ENCODE peak calls at places on chromosomes 13 and 19, in four cellular contexts. One of them, this sample, is unnamed.

GRCh38 chr13:44429311-44429710 is 55.7 kb downstream of the SERP2 start:
- DNase-seq in AG10803: no peak
- DNase-seq in heart left ventricle: no peak
- DNase-seq in stomach: no peak
- DNase-seq in this sample: no peak

GRCh38 chr13:102460806-102461205 is 59.0 kb upstream of the FGF14 start:
- DNase-seq in stomach: no peak
- DNase-seq in heart left ventricle: no peak
- DNase-seq in AG10803: no peak
- DNase-seq in this sample: no peak

GRCh38 chr13:64273780-64274179 is 2858.1 kb upstream of the PCDH20 start:
- DNase-seq in AG10803: no peak
- DNase-seq in heart left ventricle: no peak
- DNase-seq in stomach: no peak
- DNase-seq in this sample: no peak

GRCh38 chr19:18304496-18305312 is 18.2 kb downstream of the LSM4 start:
- DNase-seq in stomach: peak; percentile 80
- DNase-seq in heart left ventricle: peak; percentile 93
- DNase-seq in AG10803: peak; percentile 71
- DNase-seq in this sample: peak; percentile 55

GRCh38 chr13:91144054-91144453 is 203.4 kb upstream of the MIR17HG start:
- DNase-seq in heart left ventricle: no peak
- DNase-seq in stomach: no peak
- DNase-seq in AG10803: no peak
- DNase-seq in this sample: no peak

GRCh38 chr19:53328967-53329366 is 4.6 kb upstream of the ZNF845 start:
- DNase-seq in heart left ventricle: peak; percentile 79
- DNase-seq in stomach: no peak
- DNase-seq in AG10803: peak; percentile 31
- DNase-seq in this sample: peak; percentile 2

GRCh38 chr19:44232867-44233266 is 20.5 kb downstream of the ZNF227 start:
- DNase-seq in AG10803: no peak
- DNase-seq in stomach: no peak
- DNase-seq in heart left ventricle: no peak
- DNase-seq in this sample: no peak

GRCh38 chr13:39484506-39485313 is 118.3 kb downstream of the LHFPL6 start:
- DNase-seq in AG10803: peak; percentile 59
- DNase-seq in stomach: no peak
- DNase-seq in heart left ventricle: no peak
- DNase-seq in this sample: no peak

GRCh38 chr19:15381864-15382263 is 2.3 kb upstream of the AKAP8 start:
- DNase-seq in AG10803: no peak
- DNase-seq in stomach: no peak
- DNase-seq in heart left ventricle: no peak
- DNase-seq in this sample: no peak

GRCh38 chr13:93476175-93476574 is 249.6 kb downstream of the GPC6 start:
- DNase-seq in AG10803: peak; percentile 80
- DNase-seq in heart left ventricle: no peak
- DNase-seq in stomach: no peak
- DNase-seq in this sample: peak; percentile 81

GRCh38 chr13:62033932-62034331 is 618.3 kb upstream of the PCDH20 start:
- DNase-seq in stomach: no peak
- DNase-seq in heart left ventricle: no peak
- DNase-seq in AG10803: no peak
- DNase-seq in this sample: no peak

GRCh38 chr13:48585456-48585840 is 52.6 kb upstream of the RCBTB2 start:
- DNase-seq in heart left ventricle: no peak
- DNase-seq in AG10803: peak; percentile 42
- DNase-seq in stomach: peak; percentile 58
- DNase-seq in this sample: no peak

GRCh38 chr13:36493046-36493445 is 60.8 kb downstream of the CCNA1 start:
- DNase-seq in stomach: no peak
- DNase-seq in AG10803: no peak
- DNase-seq in heart left ventricle: no peak
- DNase-seq in this sample: peak; percentile 60

GRCh38 chr13:94433055-94433947 is 46.2 kb downstream of the DCT start:
- DNase-seq in AG10803: no peak
- DNase-seq in heart left ventricle: no peak
- DNase-seq in stomach: no peak
- DNase-seq in this sample: peak; percentile 34

GRCh38 chr19:10508036-10508435 is 4.9 kb upstream of the KEAP1 start:
- DNase-seq in heart left ventricle: no peak
- DNase-seq in stomach: no peak
- DNase-seq in AG10803: no peak
- DNase-seq in this sample: no peak

GRCh38 chr13:73399347-73400216 is 340.8 kb downstream of the KLF5 start:
- DNase-seq in heart left ventricle: no peak
- DNase-seq in AG10803: no peak
- DNase-seq in stomach: peak; percentile 68
- DNase-seq in this sample: peak; percentile 88

GRCh38 chr13:41054212-41054877 is 7.0 kb upstream of the WBP4 start:
- DNase-seq in stomach: no peak
- DNase-seq in AG10803: peak; percentile 72
- DNase-seq in heart left ventricle: no peak
- DNase-seq in this sample: peak; percentile 65

GRCh38 chr13:40626566-40626965 is 39.9 kb downstream of the FOXO1 start:
- DNase-seq in AG10803: no peak
- DNase-seq in stomach: no peak
- DNase-seq in heart left ventricle: no peak
- DNase-seq in this sample: no peak

GRCh38 chr13:38954844-38955243 is 35.8 kb downstream of the STOML3 start:
- DNase-seq in heart left ventricle: no peak
- DNase-seq in stomach: no peak
- DNase-seq in AG10803: no peak
- DNase-seq in this sample: no peak

GRCh38 chr19:18232540-18233223 is 6.4 kb upstream of the PDE4C start:
- DNase-seq in AG10803: no peak
- DNase-seq in stomach: no peak
- DNase-seq in heart left ventricle: no peak
- DNase-seq in this sample: peak; percentile 33

GRCh38 chr13:48232420-48233096 is 448 bp upstream of the ITM2B start:
- DNase-seq in AG10803: no peak
- DNase-seq in heart left ventricle: no peak
- DNase-seq in stomach: peak; percentile 35
- DNase-seq in this sample: no peak

GRCh38 chr19:34577531-34578101 is 96.1 kb downstream of the WTIP start:
- DNase-seq in heart left ventricle: no peak
- DNase-seq in stomach: no peak
- DNase-seq in AG10803: no peak
- DNase-seq in this sample: no peak

GRCh38 chr13:99996177-99996705 is 14.7 kb downstream of the ZIC2 start:
- DNase-seq in AG10803: no peak
- DNase-seq in heart left ventricle: no peak
- DNase-seq in stomach: no peak
- DNase-seq in this sample: no peak

DNA sequence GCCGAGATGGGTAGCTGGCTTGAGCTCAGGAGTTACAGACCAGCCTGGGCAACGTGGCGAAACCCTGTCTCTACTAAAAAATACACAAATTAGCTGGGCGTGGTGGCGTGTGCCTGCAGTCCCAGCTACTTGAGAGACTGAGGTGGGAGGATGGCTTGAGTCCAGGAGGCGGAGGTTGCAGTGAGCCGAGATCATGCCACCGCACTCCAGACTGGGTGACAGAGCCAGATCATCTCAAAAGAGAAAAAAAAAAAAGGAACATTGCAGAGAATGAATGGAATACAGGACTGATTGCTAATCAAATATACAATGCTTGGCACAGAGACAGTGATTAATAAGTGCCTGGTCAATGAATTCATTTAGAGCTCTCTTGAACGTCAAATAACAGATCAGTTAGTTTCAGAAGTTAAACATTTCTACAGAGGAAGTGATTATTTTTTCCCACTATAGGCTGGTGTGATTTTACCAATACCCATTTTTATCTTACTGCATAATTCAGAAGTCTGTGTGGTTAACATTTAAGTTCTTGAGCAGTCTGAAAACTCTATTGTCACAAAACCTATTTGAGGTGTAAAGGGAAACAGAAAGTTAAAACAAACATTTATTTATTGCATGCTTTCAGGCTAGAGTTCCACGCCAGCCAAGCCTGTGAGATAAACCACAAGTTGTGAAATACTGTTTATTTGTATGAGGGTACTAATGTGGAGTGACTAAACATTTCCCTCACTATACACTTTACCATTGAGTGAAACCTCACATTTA is 7.7 kb upstream of the TBC1D4 start:
- DNase-seq in heart left ventricle: no peak
- DNase-seq in AG10803: peak; percentile 82
- DNase-seq in stomach: peak; percentile 35
- DNase-seq in this sample: peak; percentile 65
- H3K4me3 ChIP-seq in heart left ventricle: no peak overlapping the region
- H3K4me3 ChIP-seq in AG10803: no peak overlapping the region
- H3K4me3 ChIP-seq in stomach: peak overlapping the region; percentile 25
- H3K4me3 ChIP-seq in this sample: no peak overlapping the region

GRCh38 chr19:1383311-1384084 is at the start of gene NDUFS7:
- DNase-seq in AG10803: peak; percentile 94
- DNase-seq in heart left ventricle: peak; percentile 93
- DNase-seq in stomach: peak; percentile 92
- DNase-seq in this sample: peak; percentile 92
- TF ChIP-seq CTCF in AG10803: peak; percentile 32
- TF ChIP-seq CTCF in heart left ventricle: peak; percentile 4
- TF ChIP-seq CTCF in stomach: peak; percentile 37
- TF ChIP-seq CTCF in this sample: no peak

GRCh38 chr19:41399525-41399924 is 1.9 kb downstream of the BCKDHA start:
- DNase-seq in heart left ventricle: no peak
- DNase-seq in AG10803: no peak
- DNase-seq in stomach: no peak
- DNase-seq in this sample: no peak

GRCh38 chr19:41397086-41398041 is at the start of the genes BCKDHA and EXOSC5:
- DNase-seq in heart left ventricle: peak; percentile 100
- DNase-seq in AG10803: peak; percentile 100
- DNase-seq in stomach: peak; percentile 100
- DNase-seq in this sample: peak; percentile 100

GRCh38 chr19:41398603-41399002 is 985 bp downstream of the BCKDHA start:
- DNase-seq in heart left ventricle: no peak
- DNase-seq in AG10803: no peak
- DNase-seq in stomach: no peak
- DNase-seq in this sample: no peak

GRCh38 chr19:41398042-41398403 is 405 bp downstream of the BCKDHA start:
- DNase-seq in heart left ventricle: no peak
- DNase-seq in stomach: no peak
- DNase-seq in AG10803: peak; percentile 18
- DNase-seq in this sample: no peak

GRCh38 chr19:41399091-41399490 is 1.5 kb downstream of the BCKDHA start:
- DNase-seq in heart left ventricle: no peak
- DNase-seq in AG10803: no peak
- DNase-seq in stomach: no peak
- DNase-seq in this sample: no peak
- H3K4me3 ChIP-seq in heart left ventricle: peak overlapping the region; percentile 95
- H3K4me3 ChIP-seq in AG10803: peak overlapping the region; percentile 89
- H3K4me3 ChIP-seq in stomach: peak overlapping the region; percentile 92
- H3K4me3 ChIP-seq in this sample: peak overlapping the region; percentile 95

GRCh38 chr19:8569066-8569761 is 8.0 kb downstream of the MYO1F start:
- DNase-seq in stomach: peak; percentile 44
- DNase-seq in AG10803: peak; percentile 97
- DNase-seq in heart left ventricle: peak; percentile 58
- DNase-seq in this sample: peak; percentile 19

GRCh38 chr19:8571006-8571411 is 6.2 kb downstream of the MYO1F start:
- DNase-seq in AG10803: peak; percentile 66
- DNase-seq in stomach: peak; percentile 47
- DNase-seq in heart left ventricle: no peak
- DNase-seq in this sample: no peak

GRCh38 chr19:8566855-8567254 is 10.4 kb downstream of the MYO1F start:
- DNase-seq in heart left ventricle: no peak
- DNase-seq in AG10803: peak; percentile 57
- DNase-seq in stomach: no peak
- DNase-seq in this sample: no peak

GRCh38 chr19:8573316-8573715 is 3.9 kb downstream of the MYO1F start:
- DNase-seq in heart left ventricle: no peak
- DNase-seq in stomach: no peak
- DNase-seq in AG10803: no peak
- DNase-seq in this sample: no peak

DNA sequence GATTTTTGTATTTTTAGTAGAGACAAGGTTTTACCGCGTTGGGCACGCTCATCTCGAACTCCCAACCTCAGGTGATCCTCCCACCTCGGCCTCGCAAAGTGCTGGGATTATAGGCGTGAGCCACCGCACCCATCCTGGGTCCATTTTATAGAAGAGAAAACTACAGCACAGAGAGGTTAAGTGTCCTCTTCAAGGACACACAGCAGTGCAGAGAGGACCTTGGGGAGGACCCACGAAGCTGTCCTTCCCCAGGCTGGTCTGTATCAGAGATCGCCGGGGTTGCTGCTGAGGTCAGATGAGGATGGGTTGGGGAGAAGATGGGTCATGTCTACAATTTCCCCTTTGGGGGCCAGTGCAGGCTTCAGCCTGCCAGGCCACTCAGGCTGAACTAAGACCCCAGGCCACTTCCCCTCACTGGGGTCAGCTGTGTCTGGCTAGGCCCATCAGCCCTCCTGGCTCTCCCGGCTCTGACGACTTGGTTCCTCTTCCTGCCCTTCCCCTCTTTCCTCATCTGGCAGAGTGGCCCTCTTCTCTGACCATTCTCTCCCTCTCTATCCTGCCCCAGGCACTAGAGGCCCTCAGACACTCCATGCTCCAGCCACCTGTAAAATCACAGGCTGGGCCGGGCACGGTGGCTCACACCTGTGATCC is 9.6 kb downstream of the MYO1F start:
- DNase-seq in AG10803: no peak
- DNase-seq in heart left ventricle: peak; percentile 61
- DNase-seq in stomach: no peak
- DNase-seq in this sample: no peak
- TF ChIP-seq CTCF in AG10803: no peak
- TF ChIP-seq CTCF in heart left ventricle: no peak
- TF ChIP-seq CTCF in stomach: no peak
- TF ChIP-seq CTCF in this sample: no peak

GRCh38 chr19:2084993-2085720 is 11.0 kb downstream of the MOB3A start:
- DNase-seq in heart left ventricle: peak; percentile 69
- DNase-seq in AG10803: peak; percentile 65
- DNase-seq in stomach: peak; percentile 76
- DNase-seq in this sample: peak; percentile 52

GRCh38 chr19:2087621-2088100 is 8.5 kb downstream of the MOB3A start:
- DNase-seq in AG10803: no peak
- DNase-seq in stomach: no peak
- DNase-seq in heart left ventricle: no peak
- DNase-seq in this sample: no peak

GRCh38 chr19:2083174-2083854 is 12.8 kb downstream of the MOB3A start:
- DNase-seq in stomach: no peak
- DNase-seq in heart left ventricle: no peak
- DNase-seq in AG10803: no peak
- DNase-seq in this sample: no peak

GRCh38 chr19:2089727-2090053 is 6.4 kb downstream of the MOB3A start:
- DNase-seq in stomach: no peak
- DNase-seq in AG10803: no peak
- DNase-seq in heart left ventricle: no peak
- DNase-seq in this sample: peak; percentile 22

GRCh38 chr19:2089001-2089711 is 7.0 kb downstream of the MOB3A start:
- DNase-seq in AG10803: peak; percentile 25
- DNase-seq in stomach: no peak
- DNase-seq in heart left ventricle: no peak
- DNase-seq in this sample: peak; percentile 98
- H3K4me3 ChIP-seq in AG10803: no peak overlapping the region
- H3K4me3 ChIP-seq in stomach: no peak overlapping the region
- H3K4me3 ChIP-seq in heart left ventricle: no peak overlapping the region
- H3K4me3 ChIP-seq in this sample: peak overlapping the region; percentile 29

GRCh38 chr13:71067164-71067815 is 799.7 kb downstream of the DACH1 start:
- DNase-seq in heart left ventricle: no peak
- DNase-seq in stomach: no peak
- DNase-seq in AG10803: no peak
- DNase-seq in this sample: no peak
- TF ChIP-seq CTCF in heart left ventricle: peak; percentile 12
- TF ChIP-seq CTCF in stomach: no peak
- TF ChIP-seq CTCF in AG10803: no peak
- TF ChIP-seq CTCF in this sample: no peak